ENCODE peak calls at places on chromosome 1, in seven cellular contexts. One of them, this sample, is unnamed.

GRCh38 chr1:4786061-4786460 is 131.7 kb downstream of the AJAP1 start:
- DNase-seq in stimulated activated CD8-positive, alpha-beta memory T cell treated with anti-CD3 and anti-CD28 coated beads, Interleukin-7, amount 100 ng/mL, for 1 hour: no peak
- DNase-seq in brain microvascular endothelial cell: no peak
- DNase-seq in GM23338: no peak
- DNase-seq in CD4-positive, CD25-positive, alpha-beta regulatory T cell: no peak
- DNase-seq in breast epithelium: no peak
- DNase-seq in left cardiac atrium: no peak
- DNase-seq in this sample: no peak

GRCh38 chr1:93014156-93014555 is 52.9 kb upstream of the DIPK1A start:
- DNase-seq in left cardiac atrium: no peak
- DNase-seq in GM23338: no peak
- DNase-seq in stimulated activated CD8-positive, alpha-beta memory T cell treated with anti-CD3 and anti-CD28 coated beads, Interleukin-7, amount 100 ng/mL, for 1 hour: no peak
- DNase-seq in brain microvascular endothelial cell: no peak
- DNase-seq in breast epithelium: no peak
- DNase-seq in CD4-positive, CD25-positive, alpha-beta regulatory T cell: no peak
- DNase-seq in this sample: no peak

GRCh38 chr1:14413809-14414208 is 184.7 kb upstream of the KAZN start:
- DNase-seq in stimulated activated CD8-positive, alpha-beta memory T cell treated with anti-CD3 and anti-CD28 coated beads, Interleukin-7, amount 100 ng/mL, for 1 hour: no peak
- DNase-seq in CD4-positive, CD25-positive, alpha-beta regulatory T cell: no peak
- DNase-seq in brain microvascular endothelial cell: no peak
- DNase-seq in GM23338: no peak
- DNase-seq in left cardiac atrium: no peak
- DNase-seq in breast epithelium: no peak
- DNase-seq in this sample: no peak

GRCh38 chr1:12475158-12475934 is 142.7 kb downstream of the DHRS3 start:
- DNase-seq in CD4-positive, CD25-positive, alpha-beta regulatory T cell: no peak
- DNase-seq in left cardiac atrium: no peak
- DNase-seq in brain microvascular endothelial cell: peak
- DNase-seq in stimulated activated CD8-positive, alpha-beta memory T cell treated with anti-CD3 and anti-CD28 coated beads, Interleukin-7, amount 100 ng/mL, for 1 hour: no peak
- DNase-seq in breast epithelium: no peak
- DNase-seq in GM23338: no peak
- DNase-seq in this sample: no peak

GRCh38 chr1:112937495-112937894 is 18.5 kb downstream of the SLC16A1 start:
- DNase-seq in GM23338: peak
- DNase-seq in left cardiac atrium: no peak
- DNase-seq in brain microvascular endothelial cell: no peak
- DNase-seq in breast epithelium: no peak
- DNase-seq in CD4-positive, CD25-positive, alpha-beta regulatory T cell: no peak
- DNase-seq in stimulated activated CD8-positive, alpha-beta memory T cell treated with anti-CD3 and anti-CD28 coated beads, Interleukin-7, amount 100 ng/mL, for 1 hour: no peak
- DNase-seq in this sample: no peak

GRCh38 chr1:237183963-237184540 is 142.1 kb downstream of the RYR2 start:
- DNase-seq in breast epithelium: no peak
- DNase-seq in stimulated activated CD8-positive, alpha-beta memory T cell treated with anti-CD3 and anti-CD28 coated beads, Interleukin-7, amount 100 ng/mL, for 1 hour: no peak
- DNase-seq in GM23338: peak
- DNase-seq in left cardiac atrium: no peak
- DNase-seq in brain microvascular endothelial cell: no peak
- DNase-seq in CD4-positive, CD25-positive, alpha-beta regulatory T cell: no peak
- DNase-seq in this sample: no peak

GRCh38 chr1:17059391-17060128 is 5.7 kb upstream of the SDHB start:
- DNase-seq in breast epithelium: no peak
- DNase-seq in GM23338: peak
- DNase-seq in left cardiac atrium: peak
- DNase-seq in brain microvascular endothelial cell: peak
- DNase-seq in CD4-positive, CD25-positive, alpha-beta regulatory T cell: peak
- DNase-seq in stimulated activated CD8-positive, alpha-beta memory T cell treated with anti-CD3 and anti-CD28 coated beads, Interleukin-7, amount 100 ng/mL, for 1 hour: no peak
- DNase-seq in this sample: no peak

GRCh38 chr1:58738873-58739272 is 39.0 kb upstream of the MYSM1 start:
- DNase-seq in left cardiac atrium: no peak
- DNase-seq in CD4-positive, CD25-positive, alpha-beta regulatory T cell: no peak
- DNase-seq in GM23338: no peak
- DNase-seq in brain microvascular endothelial cell: no peak
- DNase-seq in breast epithelium: no peak
- DNase-seq in stimulated activated CD8-positive, alpha-beta memory T cell treated with anti-CD3 and anti-CD28 coated beads, Interleukin-7, amount 100 ng/mL, for 1 hour: no peak
- DNase-seq in this sample: no peak

This sample was measured in T follicular helper cell.